ENCODE peak calls at places on chromosomes 12 and 14, in seven cellular contexts. One of them, this sample, is unnamed.

GRCh38 chr14:84789012-84789411 is 740.9 kb upstream of the FLRT2 start:
- DNase-seq in activated CD4-positive, alpha-beta T cell treated with anti-CD3 and anti-CD28 coated beads for 48 hours: no peak
- DNase-seq in EL: no peak
- DNase-seq in WTC11: no peak
- DNase-seq in endothelial cell: no peak
- DNase-seq in stimulated activated CD4-positive, alpha-beta T cell treated with anti-CD3 and anti-CD28 coated beads, Interleukin-4, amount 100 ng/mL, for 24 hours: no peak
- DNase-seq in HTR-8/SVneo: no peak
- DNase-seq in this sample: no peak

GRCh38 chr12:46567667-46568066 is 195.1 kb upstream of the SLC38A2 start:
- DNase-seq in activated CD4-positive, alpha-beta T cell treated with anti-CD3 and anti-CD28 coated beads for 48 hours: no peak
- DNase-seq in EL: no peak
- DNase-seq in WTC11: no peak
- DNase-seq in endothelial cell: no peak
- DNase-seq in stimulated activated CD4-positive, alpha-beta T cell treated with anti-CD3 and anti-CD28 coated beads, Interleukin-4, amount 100 ng/mL, for 24 hours: no peak
- DNase-seq in HTR-8/SVneo: no peak
- DNase-seq in this sample: no peak

GRCh38 chr12:30820406-30820946 is 65.7 kb upstream of the CAPRIN2 start:
- DNase-seq in activated CD4-positive, alpha-beta T cell treated with anti-CD3 and anti-CD28 coated beads for 48 hours: no peak
- DNase-seq in EL: no peak
- DNase-seq in WTC11: no peak
- DNase-seq in endothelial cell: no peak
- DNase-seq in stimulated activated CD4-positive, alpha-beta T cell treated with anti-CD3 and anti-CD28 coated beads, Interleukin-4, amount 100 ng/mL, for 24 hours: no peak
- DNase-seq in HTR-8/SVneo: no peak
- DNase-seq in this sample: no peak

GRCh38 chr12:67034110-67034879 is 234.9 kb upstream of the CAND1 start:
- DNase-seq in activated CD4-positive, alpha-beta T cell treated with anti-CD3 and anti-CD28 coated beads for 48 hours: peak; percentile 27
- DNase-seq in EL: peak; percentile 34
- DNase-seq in WTC11: no peak
- DNase-seq in endothelial cell: no peak
- DNase-seq in stimulated activated CD4-positive, alpha-beta T cell treated with anti-CD3 and anti-CD28 coated beads, Interleukin-4, amount 100 ng/mL, for 24 hours: no peak
- DNase-seq in HTR-8/SVneo: no peak
- DNase-seq in this sample: peak; percentile 38

GRCh38 chr12:121115530-121115929 is 17.1 kb upstream of the P2RX7 start:
- DNase-seq in activated CD4-positive, alpha-beta T cell treated with anti-CD3 and anti-CD28 coated beads for 48 hours: no peak
- DNase-seq in EL: no peak
- DNase-seq in WTC11: no peak
- DNase-seq in endothelial cell: no peak
- DNase-seq in stimulated activated CD4-positive, alpha-beta T cell treated with anti-CD3 and anti-CD28 coated beads, Interleukin-4, amount 100 ng/mL, for 24 hours: no peak
- DNase-seq in HTR-8/SVneo: no peak
- DNase-seq in this sample: no peak

GRCh38 chr12:89448951-89449371 is 75.6 kb downstream of the GALNT4 start:
- DNase-seq in activated CD4-positive, alpha-beta T cell treated with anti-CD3 and anti-CD28 coated beads for 48 hours: no peak
- DNase-seq in EL: peak; percentile 79
- DNase-seq in WTC11: no peak
- DNase-seq in endothelial cell: no peak
- DNase-seq in stimulated activated CD4-positive, alpha-beta T cell treated with anti-CD3 and anti-CD28 coated beads, Interleukin-4, amount 100 ng/mL, for 24 hours: no peak
- DNase-seq in HTR-8/SVneo: no peak
- DNase-seq in this sample: no peak

GRCh38 chr14:45252356-45253069 is 489 bp downstream of the MIS18BP1 start:
- DNase-seq in activated CD4-positive, alpha-beta T cell treated with anti-CD3 and anti-CD28 coated beads for 48 hours: peak; percentile 45
- DNase-seq in EL: peak; percentile 31
- DNase-seq in WTC11: no peak
- DNase-seq in endothelial cell: no peak
- DNase-seq in stimulated activated CD4-positive, alpha-beta T cell treated with anti-CD3 and anti-CD28 coated beads, Interleukin-4, amount 100 ng/mL, for 24 hours: peak; percentile 10
- DNase-seq in HTR-8/SVneo: no peak
- DNase-seq in this sample: peak; percentile 23

GRCh38 chr12:22684526-22685118 is 59.7 kb downstream of the ETNK1 start:
- DNase-seq in activated CD4-positive, alpha-beta T cell treated with anti-CD3 and anti-CD28 coated beads for 48 hours: no peak
- DNase-seq in EL: peak; percentile 46
- DNase-seq in WTC11: no peak
- DNase-seq in endothelial cell: no peak
- DNase-seq in stimulated activated CD4-positive, alpha-beta T cell treated with anti-CD3 and anti-CD28 coated beads, Interleukin-4, amount 100 ng/mL, for 24 hours: no peak
- DNase-seq in HTR-8/SVneo: peak; percentile 20
- DNase-seq in this sample: no peak

GRCh38 chr12:113081785-113082296 is 25.3 kb downstream of the DTX1 start:
- DNase-seq in activated CD4-positive, alpha-beta T cell treated with anti-CD3 and anti-CD28 coated beads for 48 hours: no peak
- DNase-seq in EL: no peak
- DNase-seq in WTC11: no peak
- DNase-seq in endothelial cell: no peak
- DNase-seq in stimulated activated CD4-positive, alpha-beta T cell treated with anti-CD3 and anti-CD28 coated beads, Interleukin-4, amount 100 ng/mL, for 24 hours: no peak
- DNase-seq in HTR-8/SVneo: no peak
- DNase-seq in this sample: no peak

GRCh38 chr12:15688838-15689237 is 100.3 kb downstream of the EPS8 start:
- DNase-seq in activated CD4-positive, alpha-beta T cell treated with anti-CD3 and anti-CD28 coated beads for 48 hours: no peak
- DNase-seq in EL: no peak
- DNase-seq in WTC11: peak; percentile 18
- DNase-seq in endothelial cell: no peak
- DNase-seq in stimulated activated CD4-positive, alpha-beta T cell treated with anti-CD3 and anti-CD28 coated beads, Interleukin-4, amount 100 ng/mL, for 24 hours: no peak
- DNase-seq in HTR-8/SVneo: no peak
- DNase-seq in this sample: no peak

GRCh38 chr12:118166946-118167345 is 31.0 kb downstream of the PEBP1 start:
- DNase-seq in activated CD4-positive, alpha-beta T cell treated with anti-CD3 and anti-CD28 coated beads for 48 hours: no peak
- DNase-seq in EL: no peak
- DNase-seq in WTC11: no peak
- DNase-seq in endothelial cell: no peak
- DNase-seq in stimulated activated CD4-positive, alpha-beta T cell treated with anti-CD3 and anti-CD28 coated beads, Interleukin-4, amount 100 ng/mL, for 24 hours: no peak
- DNase-seq in HTR-8/SVneo: no peak
- DNase-seq in this sample: no peak

GRCh38 chr12:52050771-52051541 is at the start of gene NR4A1:
- DNase-seq in activated CD4-positive, alpha-beta T cell treated with anti-CD3 and anti-CD28 coated beads for 48 hours: peak; percentile 99
- DNase-seq in EL: peak; percentile 95
- DNase-seq in WTC11: peak; percentile 90
- DNase-seq in endothelial cell: peak; percentile 83
- DNase-seq in stimulated activated CD4-positive, alpha-beta T cell treated with anti-CD3 and anti-CD28 coated beads, Interleukin-4, amount 100 ng/mL, for 24 hours: peak; percentile 98
- DNase-seq in HTR-8/SVneo: peak; percentile 84
- DNase-seq in this sample: peak; percentile 99

GRCh38 chr14:51750542-51750941 is 98.8 kb downstream of the FRMD6 start:
- DNase-seq in activated CD4-positive, alpha-beta T cell treated with anti-CD3 and anti-CD28 coated beads for 48 hours: no peak
- DNase-seq in EL: no peak
- DNase-seq in WTC11: peak; percentile 52
- DNase-seq in endothelial cell: peak; percentile 24
- DNase-seq in stimulated activated CD4-positive, alpha-beta T cell treated with anti-CD3 and anti-CD28 coated beads, Interleukin-4, amount 100 ng/mL, for 24 hours: no peak
- DNase-seq in HTR-8/SVneo: no peak
- DNase-seq in this sample: peak; percentile 42

GRCh38 chr12:122096014-122096413 is 17.5 kb downstream of the MLXIP start:
- DNase-seq in activated CD4-positive, alpha-beta T cell treated with anti-CD3 and anti-CD28 coated beads for 48 hours: no peak
- DNase-seq in EL: no peak
- DNase-seq in WTC11: no peak
- DNase-seq in endothelial cell: no peak
- DNase-seq in stimulated activated CD4-positive, alpha-beta T cell treated with anti-CD3 and anti-CD28 coated beads, Interleukin-4, amount 100 ng/mL, for 24 hours: no peak
- DNase-seq in HTR-8/SVneo: no peak
- DNase-seq in this sample: no peak

GRCh38 chr14:93184391-93185332 is at the start of the genes LYSET and MOAP1:
- DNase-seq in activated CD4-positive, alpha-beta T cell treated with anti-CD3 and anti-CD28 coated beads for 48 hours: peak; percentile 92
- DNase-seq in EL: peak; percentile 87
- DNase-seq in WTC11: peak; percentile 89
- DNase-seq in endothelial cell: peak; percentile 90
- DNase-seq in stimulated activated CD4-positive, alpha-beta T cell treated with anti-CD3 and anti-CD28 coated beads, Interleukin-4, amount 100 ng/mL, for 24 hours: peak; percentile 88
- DNase-seq in HTR-8/SVneo: peak; percentile 81
- DNase-seq in this sample: peak; percentile 91

GRCh38 chr14:101620039-101620788 is 58.9 kb downstream of the DIO3 start:
- DNase-seq in activated CD4-positive, alpha-beta T cell treated with anti-CD3 and anti-CD28 coated beads for 48 hours: no peak
- DNase-seq in EL: no peak
- DNase-seq in WTC11: no peak
- DNase-seq in endothelial cell: no peak
- DNase-seq in stimulated activated CD4-positive, alpha-beta T cell treated with anti-CD3 and anti-CD28 coated beads, Interleukin-4, amount 100 ng/mL, for 24 hours: no peak
- DNase-seq in HTR-8/SVneo: no peak
- DNase-seq in this sample: no peak

GRCh38 chr14:57085801-57086200 is 182.9 kb downstream of the EXOC5 start:
- DNase-seq in activated CD4-positive, alpha-beta T cell treated with anti-CD3 and anti-CD28 coated beads for 48 hours: no peak
- DNase-seq in EL: no peak
- DNase-seq in WTC11: no peak
- DNase-seq in endothelial cell: no peak
- DNase-seq in stimulated activated CD4-positive, alpha-beta T cell treated with anti-CD3 and anti-CD28 coated beads, Interleukin-4, amount 100 ng/mL, for 24 hours: no peak
- DNase-seq in HTR-8/SVneo: no peak
- DNase-seq in this sample: no peak

GRCh38 chr14:99752486-99753121 is 40.6 kb upstream of the EML1 start:
- DNase-seq in activated CD4-positive, alpha-beta T cell treated with anti-CD3 and anti-CD28 coated beads for 48 hours: no peak
- DNase-seq in EL: peak; percentile 83
- DNase-seq in WTC11: no peak
- DNase-seq in endothelial cell: no peak
- DNase-seq in stimulated activated CD4-positive, alpha-beta T cell treated with anti-CD3 and anti-CD28 coated beads, Interleukin-4, amount 100 ng/mL, for 24 hours: no peak
- DNase-seq in HTR-8/SVneo: peak; percentile 70
- DNase-seq in this sample: no peak

GRCh38 chr14:105187935-105188524 is 6.9 kb upstream of the NUDT14 start:
- DNase-seq in activated CD4-positive, alpha-beta T cell treated with anti-CD3 and anti-CD28 coated beads for 48 hours: peak; percentile 48
- DNase-seq in EL: no peak
- DNase-seq in WTC11: peak; percentile 52
- DNase-seq in endothelial cell: no peak
- DNase-seq in stimulated activated CD4-positive, alpha-beta T cell treated with anti-CD3 and anti-CD28 coated beads, Interleukin-4, amount 100 ng/mL, for 24 hours: no peak
- DNase-seq in HTR-8/SVneo: no peak
- DNase-seq in this sample: no peak

GRCh38 chr14:83425138-83425537 is 1891.5 kb upstream of the SEL1L start:
- DNase-seq in activated CD4-positive, alpha-beta T cell treated with anti-CD3 and anti-CD28 coated beads for 48 hours: no peak
- DNase-seq in EL: peak; percentile 86
- DNase-seq in WTC11: no peak
- DNase-seq in endothelial cell: no peak
- DNase-seq in stimulated activated CD4-positive, alpha-beta T cell treated with anti-CD3 and anti-CD28 coated beads, Interleukin-4, amount 100 ng/mL, for 24 hours: no peak
- DNase-seq in HTR-8/SVneo: peak; percentile 3
- DNase-seq in this sample: no peak

GRCh38 chr14:62015945-62016344 is 253.7 kb downstream of the SNAPC1 start:
- DNase-seq in activated CD4-positive, alpha-beta T cell treated with anti-CD3 and anti-CD28 coated beads for 48 hours: no peak
- DNase-seq in EL: peak; percentile 75
- DNase-seq in WTC11: no peak
- DNase-seq in endothelial cell: no peak
- DNase-seq in stimulated activated CD4-positive, alpha-beta T cell treated with anti-CD3 and anti-CD28 coated beads, Interleukin-4, amount 100 ng/mL, for 24 hours: no peak
- DNase-seq in HTR-8/SVneo: no peak
- DNase-seq in this sample: no peak

GRCh38 chr14:104436047-104436531 is 143.5 kb upstream of the C14orf180 start:
- DNase-seq in activated CD4-positive, alpha-beta T cell treated with anti-CD3 and anti-CD28 coated beads for 48 hours: no peak
- DNase-seq in EL: peak; percentile 4
- DNase-seq in WTC11: peak; percentile 16
- DNase-seq in endothelial cell: peak; percentile 39
- DNase-seq in stimulated activated CD4-positive, alpha-beta T cell treated with anti-CD3 and anti-CD28 coated beads, Interleukin-4, amount 100 ng/mL, for 24 hours: no peak
- DNase-seq in HTR-8/SVneo: no peak
- DNase-seq in this sample: no peak

GRCh38 chr12:131454418-131455217 is 256.3 kb upstream of the SFSWAP start:
- DNase-seq in activated CD4-positive, alpha-beta T cell treated with anti-CD3 and anti-CD28 coated beads for 48 hours: peak; percentile 75
- DNase-seq in EL: no peak
- DNase-seq in WTC11: peak; percentile 82
- DNase-seq in endothelial cell: peak; percentile 74
- DNase-seq in stimulated activated CD4-positive, alpha-beta T cell treated with anti-CD3 and anti-CD28 coated beads, Interleukin-4, amount 100 ng/mL, for 24 hours: peak; percentile 45
- DNase-seq in HTR-8/SVneo: peak; percentile 55
- DNase-seq in this sample: peak; percentile 42

GRCh38 chr12:117408161-117408791 is 46.9 kb upstream of the NOS1 start:
- DNase-seq in activated CD4-positive, alpha-beta T cell treated with anti-CD3 and anti-CD28 coated beads for 48 hours: no peak
- DNase-seq in EL: peak; percentile 10
- DNase-seq in WTC11: no peak
- DNase-seq in endothelial cell: no peak
- DNase-seq in stimulated activated CD4-positive, alpha-beta T cell treated with anti-CD3 and anti-CD28 coated beads, Interleukin-4, amount 100 ng/mL, for 24 hours: no peak
- DNase-seq in HTR-8/SVneo: no peak
- DNase-seq in this sample: no peak

GRCh38 chr12:87870061-87870460 is 159.1 kb downstream of the C12orf50 start:
- DNase-seq in activated CD4-positive, alpha-beta T cell treated with anti-CD3 and anti-CD28 coated beads for 48 hours: no peak
- DNase-seq in EL: no peak
- DNase-seq in WTC11: no peak
- DNase-seq in endothelial cell: no peak
- DNase-seq in stimulated activated CD4-positive, alpha-beta T cell treated with anti-CD3 and anti-CD28 coated beads, Interleukin-4, amount 100 ng/mL, for 24 hours: no peak
- DNase-seq in HTR-8/SVneo: no peak
- DNase-seq in this sample: no peak

GRCh38 chr14:29454026-29454693 is 473.5 kb downstream of the PRKD1 start:
- DNase-seq in activated CD4-positive, alpha-beta T cell treated with anti-CD3 and anti-CD28 coated beads for 48 hours: no peak
- DNase-seq in EL: peak; percentile 24
- DNase-seq in WTC11: peak; percentile 10
- DNase-seq in endothelial cell: no peak
- DNase-seq in stimulated activated CD4-positive, alpha-beta T cell treated with anti-CD3 and anti-CD28 coated beads, Interleukin-4, amount 100 ng/mL, for 24 hours: no peak
- DNase-seq in HTR-8/SVneo: no peak
- DNase-seq in this sample: no peak

GRCh38 chr14:70020350-70021170 is 141.3 kb downstream of the SMOC1 start:
- DNase-seq in activated CD4-positive, alpha-beta T cell treated with anti-CD3 and anti-CD28 coated beads for 48 hours: no peak
- DNase-seq in EL: no peak
- DNase-seq in WTC11: no peak
- DNase-seq in endothelial cell: no peak
- DNase-seq in stimulated activated CD4-positive, alpha-beta T cell treated with anti-CD3 and anti-CD28 coated beads, Interleukin-4, amount 100 ng/mL, for 24 hours: no peak
- DNase-seq in HTR-8/SVneo: peak; percentile 61
- DNase-seq in this sample: no peak

GRCh38 chr12:52910248-52910883 is 5.5 kb upstream of the KRT8 start:
- DNase-seq in activated CD4-positive, alpha-beta T cell treated with anti-CD3 and anti-CD28 coated beads for 48 hours: no peak
- DNase-seq in EL: no peak
- DNase-seq in WTC11: no peak
- DNase-seq in endothelial cell: peak; percentile 55
- DNase-seq in stimulated activated CD4-positive, alpha-beta T cell treated with anti-CD3 and anti-CD28 coated beads, Interleukin-4, amount 100 ng/mL, for 24 hours: no peak
- DNase-seq in HTR-8/SVneo: no peak
- DNase-seq in this sample: no peak

GRCh38 chr12:118645219-118645618 is 268.9 kb downstream of the SUDS3 start:
- DNase-seq in activated CD4-positive, alpha-beta T cell treated with anti-CD3 and anti-CD28 coated beads for 48 hours: peak; percentile 5
- DNase-seq in EL: peak; percentile 1
- DNase-seq in WTC11: peak; percentile 70
- DNase-seq in endothelial cell: peak; percentile 40
- DNase-seq in stimulated activated CD4-positive, alpha-beta T cell treated with anti-CD3 and anti-CD28 coated beads, Interleukin-4, amount 100 ng/mL, for 24 hours: no peak
- DNase-seq in HTR-8/SVneo: no peak
- DNase-seq in this sample: peak; percentile 25

GRCh38 chr12:19894049-19894448 is 454.8 kb downstream of the AEBP2 start:
- DNase-seq in activated CD4-positive, alpha-beta T cell treated with anti-CD3 and anti-CD28 coated beads for 48 hours: no peak
- DNase-seq in EL: peak; percentile 41
- DNase-seq in WTC11: no peak
- DNase-seq in endothelial cell: no peak
- DNase-seq in stimulated activated CD4-positive, alpha-beta T cell treated with anti-CD3 and anti-CD28 coated beads, Interleukin-4, amount 100 ng/mL, for 24 hours: no peak
- DNase-seq in HTR-8/SVneo: no peak
- DNase-seq in this sample: no peak

This sample was measured in activated naive CD4-positive, alpha-beta T cell treated with anti-CD3 and anti-CD28 coated beads for 36 hours.